ENCODE peak calls at places on chromosomes 11 and 22, in nine cellular contexts. B is C1 segment of cervical spinal cord; F is COR-L47; R is activated T-helper 1 cell treated with Interleukin-2 at 50 U/mL for 16 hours; V is stimulated activated naive CD4-positive, alpha-beta T cell; A is stimulated activated CD8-positive, alpha-beta memory T cell treated with anti-CD3 and anti-CD28 coated beads, Interleukin-7, amount 100 ng/mL, for 1 hour; Q is KG1; U is activated CD8-positive, alpha-beta memory T cell treated with anti-CD3 and anti-CD28 coated beads for 48 hours; H is GM23248. W is an unnamed sample.

GRCh38 chr11:76124905-76125566 is 81.3 kb downstream of the WNT11 start:
- DNase-seq in A (no peak), F (no peak), Q (no peak), H (no peak), B (no peak), V (no peak), U (no peak), R (no peak), W (no peak)

GRCh38 chr11:21646351-21646750 is 546.5 kb upstream of the ANO5 start:
- DNase-seq in A (no peak), Q (no peak), U (no peak), F (no peak), R (no peak), V (no peak), B (no peak), H (no peak), W (no peak)

GRCh38 chr22:25208743-25209505 is 9.3 kb downstream of the CRYBB3 start:
- DNase-seq in R (no peak), Q (no peak), A (no peak), V (no peak), B (no peak), U (no peak), H (no peak), F (no peak), W (no peak)

GRCh38 chr11:16831281-16832192 is 93.1 kb downstream of the C11orf58 start:
- DNase-seq in F (no peak), U (no peak), R (no peak), H (no peak), Q (no peak), V (no peak), A (no peak), B (no peak), W (no peak)

GRCh38 chr22:22746963-22747933 is 102.8 kb downstream of the GGTLC2 start:
- DNase-seq in V (no peak), B (no peak), R (no peak), A (no peak), H (no peak), Q (no peak), U (no peak), F (no peak), W (no peak)

GRCh38 chr11:113242767-113243397 is 71.5 kb upstream of the TTC12 start:
- DNase-seq in A (no peak), U (no peak), R (no peak), Q (no peak), F (no peak), H (peak), V (no peak), B (no peak), W (peak)

GRCh38 chr11:102361100-102362021 is 14.3 kb downstream of the BIRC2 start:
- DNase-seq in B (no peak), Q (no peak), V (peak), F (no peak), A (no peak), U (no peak), R (peak), H (peak), W (peak)

GRCh38 chr11:38315151-38315550 is 1717.1 kb upstream of the RAG2 start:
- DNase-seq in Q (no peak), V (no peak), R (no peak), B (no peak), U (no peak), F (no peak), H (no peak), A (no peak), W (no peak)

GRCh38 chr22:37205046-37205445 is 7.2 kb downstream of the SSTR3 start:
- DNase-seq in A (no peak), V (no peak), H (no peak), R (no peak), F (no peak), Q (no peak), B (no peak), U (no peak), W (no peak)

GRCh38 chr11:134607963-134608750 is 196.1 kb upstream of the B3GAT1 start:
- DNase-seq in V (no peak), H (no peak), F (no peak), R (no peak), A (no peak), B (no peak), U (no peak), Q (no peak), W (no peak)

GRCh38 chr11:100354736-100355135 is 332.4 kb upstream of the ARHGAP42 start:
- DNase-seq in R (no peak), H (no peak), V (no peak), B (no peak), F (no peak), Q (no peak), A (no peak), U (no peak), W (no peak)

GRCh38 chr22:48938741-48939140 is 888.9 kb downstream of the BRD1 start:
- DNase-seq in H (no peak), Q (no peak), A (no peak), V (no peak), U (no peak), R (no peak), F (no peak), B (no peak), W (no peak)

GRCh38 chr11:75760710-75761493 is 7.7 kb upstream of the DGAT2 start:
- DNase-seq in V (no peak), H (peak), U (no peak), R (no peak), Q (no peak), A (no peak), F (no peak), B (no peak), W (no peak)

GRCh38 chr11:11409224-11409623 is 56.2 kb upstream of the CSNK2A3 start:
- DNase-seq in V (no peak), U (no peak), A (no peak), B (no peak), R (no peak), H (no peak), Q (no peak), F (no peak), W (no peak)

GRCh38 chr22:29606320-29606719 is 2.9 kb downstream of the NF2 start:
- DNase-seq in B (no peak), A (no peak), U (no peak), F (no peak), H (no peak), R (no peak), V (no peak), Q (no peak), W (no peak)

GRCh38 chr11:113572349-113572748 is 97.2 kb upstream of the DRD2 start:
- DNase-seq in U (no peak), H (no peak), A (no peak), V (no peak), F (no peak), B (no peak), R (no peak), Q (no peak), W (no peak)

GRCh38 chr11:101867951-101868350 is 46.9 kb upstream of the CEP126 start:
- DNase-seq in U (no peak), F (no peak), B (no peak), H (no peak), A (no peak), V (no peak), Q (no peak), R (no peak), W (no peak)

GRCh38 chr11:132504501-132505041 is 1027.7 kb downstream of the OPCML start:
- DNase-seq in B (no peak), U (no peak), Q (no peak), V (no peak), F (no peak), R (no peak), A (no peak), H (no peak), W (no peak)

GRCh38 chr22:47564651-47565050 is 802.2 kb downstream of the TBC1D22A start:
- DNase-seq in F (peak), Q (no peak), V (no peak), U (no peak), R (no peak), B (no peak), A (no peak), H (no peak), W (no peak)

GRCh38 chr11:96524475-96524874 is 134.7 kb downstream of the JRKL start:
- DNase-seq in B (no peak), F (no peak), U (no peak), A (no peak), R (no peak), Q (no peak), H (peak), V (no peak), W (no peak)

GRCh38 chr11:32892355-32893090 is at the start of gene QSER1:
- DNase-seq in Q (peak), F (peak), V (peak), B (peak), H (peak), U (peak), R (peak), A (peak), W (peak)